ENCODE peak calls at places on chromosomes 13 and 19, in four cellular contexts. O is transverse colon, K is neural progenitor cell, V is left lung. L is an unnamed sample.
A peak's percentile ranks its signal among the peaks of the same experiment; 100 is the strongest.

GRCh38 chr19:58568731-58569130 is 4.4 kb downstream of the MZF1 start:
- DNase-seq in O (peak; percentile 4), V (no peak), K (no peak), L (peak; percentile 6)

GRCh38 chr19:29520390-29520789 is 5.4 kb upstream of the VSTM2B start:
- DNase-seq in K (no peak), O (no peak), V (no peak), L (no peak)

GRCh38 chr13:91155512-91156114 is 191.9 kb upstream of the MIR17HG start:
- DNase-seq in K (no peak), O (no peak), V (no peak), L (no peak)

GRCh38 chr13:109784590-109785140 is 1.7 kb downstream of the IRS2 start:
- DNase-seq in K (peak; percentile 93), O (peak; percentile 80), V (peak; percentile 97), L (peak; percentile 64)

GRCh38 chr13:25432686-25433085 is 60.9 kb downstream of the ATP8A2 start:
- DNase-seq in O (no peak), K (no peak), V (no peak), L (no peak)

GRCh38 chr13:75495938-75496337 is 14.0 kb upstream of the TBC1D4 start:
- DNase-seq in K (no peak), O (no peak), V (no peak), L (no peak)

GRCh38 chr19:35797663-35798062 is 15.0 kb downstream of the PRODH2 start:
- DNase-seq in K (peak; percentile 51), O (no peak), V (peak; percentile 80), L (no peak)

GRCh38 chr13:113918981-113919646 is 54.8 kb downstream of the C13orf46 start:
- DNase-seq in O (no peak), K (no peak), V (no peak), L (no peak)

GRCh38 chr13:99027260-99027659 is 49.4 kb upstream of the DOCK9 start:
- DNase-seq in K (no peak), O (no peak), V (no peak), L (no peak)

GRCh38 chr19:42284066-42284501 is 15.0 kb downstream of the CIC start:
- DNase-seq in V (peak; percentile 94), K (peak; percentile 88), O (peak; percentile 89), L (peak; percentile 38)

GRCh38 chr13:80612804-80613203 is 271.9 kb upstream of the SPRY2 start:
- DNase-seq in K (peak; percentile 10), V (no peak), O (no peak), L (no peak)

GRCh38 chr19:45153339-45154063 is 7.3 kb downstream of the NKPD1 start:
- DNase-seq in V (no peak), O (peak; percentile 36), K (peak; percentile 85), L (no peak)

GRCh38 chr13:73809561-73809960 is 324.6 kb downstream of the KLF12 start:
- DNase-seq in V (no peak), O (no peak), K (no peak), L (no peak)

GRCh38 chr19:14555918-14556661 is 15.8 kb downstream of the NDUFB7 start:
- DNase-seq in O (no peak), K (no peak), V (no peak), L (no peak)

GRCh38 chr13:48138270-48138669 is 43.4 kb upstream of the MED4 start:
- DNase-seq in O (no peak), V (no peak), K (no peak), L (no peak)

GRCh38 chr13:110524484-110525254 is 36.9 kb downstream of the RAB20 start:
- DNase-seq in K (no peak), O (peak; percentile 88), V (peak; percentile 89), L (no peak)

GRCh38 chr13:108306768-108307332 is 37.3 kb downstream of the TNFSF13B start:
- DNase-seq in V (no peak), O (no peak), K (no peak), L (no peak)

GRCh38 chr19:23996549-23996948 is 81.9 kb downstream of the ZNF726 start:
- DNase-seq in O (no peak), V (no peak), K (peak; percentile 23), L (no peak)

GRCh38 chr13:79681069-79681468 is 200.1 kb downstream of the NDFIP2 start:
- DNase-seq in O (no peak), K (no peak), V (no peak), L (no peak)

GRCh38 chr19:39474139-39474620 is 6.5 kb upstream of the TIMM50 start:
- DNase-seq in K (peak; percentile 77), O (peak; percentile 50), V (peak; percentile 92), L (peak; percentile 46)

GRCh38 chr13:75258159-75258782 is 223.7 kb downstream of the TBC1D4 start:
- DNase-seq in O (no peak), K (peak; percentile 47), V (no peak), L (no peak)

GRCh38 chr19:45172173-45172572 is 5.9 kb downstream of the TRAPPC6A start:
- DNase-seq in V (no peak), O (no peak), K (no peak), L (no peak)

GRCh38 chr13:97743946-97744345 is 209.5 kb upstream of the IPO5 start:
- DNase-seq in V (no peak), K (no peak), O (no peak), L (no peak)

GRCh38 chr13:38872693-38873092 is 117.9 kb downstream of the STOML3 start:
- DNase-seq in O (peak; percentile 11), K (peak; percentile 76), V (no peak), L (peak; percentile 25)
- TF ChIP-seq CTCF in O (no peak), K (peak; percentile 91), V (no peak), L (peak; percentile 37)

DNA sequence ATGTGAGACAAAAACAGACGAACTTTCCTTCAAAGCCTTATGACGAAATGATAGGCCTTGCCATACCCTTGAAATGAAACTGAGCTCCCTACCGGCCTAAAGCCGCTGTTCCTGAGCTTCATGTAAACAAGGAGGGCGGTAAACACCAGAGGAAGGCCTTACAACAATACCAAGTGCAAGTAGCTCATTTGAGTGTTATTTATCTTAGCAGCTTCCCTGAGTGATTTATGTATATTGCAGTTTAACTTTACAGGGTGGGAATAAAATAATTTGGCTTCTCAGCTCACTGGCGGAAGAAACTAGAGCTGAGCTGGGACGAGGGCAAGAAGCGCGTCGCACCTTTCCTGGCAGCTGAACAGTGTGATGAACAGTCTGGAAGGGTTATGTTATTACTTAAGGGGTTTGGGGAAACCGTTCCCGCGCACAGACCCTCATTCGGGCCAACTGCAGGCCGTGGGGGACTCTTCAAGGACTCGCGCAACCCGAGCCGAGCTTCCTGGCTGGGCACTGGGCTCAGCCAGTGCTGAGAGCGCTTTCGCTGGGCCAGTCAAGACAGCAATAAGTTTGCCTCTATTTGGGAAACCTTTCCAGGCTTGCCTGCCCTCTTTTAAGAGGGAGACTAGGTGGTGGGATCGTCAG is 111.3 kb downstream of the KCNRG start:
- DNase-seq in K (peak; percentile 48), V (peak; percentile 81), O (peak; percentile 53), L (no peak)
- H3K4me1 ChIP-seq in K (peaks cover 41% of the 10 kb centered on the region), V (peaks cover 69% of the 10 kb centered on the region), O (peaks cover 45% of the 10 kb centered on the region), L (no peaks in the 10 kb centered on the region)

GRCh38 chr13:28534210-28534609 is 39.3 kb upstream of the FLT1 start:
- DNase-seq in O (no peak), K (no peak), V (no peak), L (no peak)
- TF ChIP-seq CTCF in O (no peak), K (no peak), V (no peak), L (no peak)

DNA sequence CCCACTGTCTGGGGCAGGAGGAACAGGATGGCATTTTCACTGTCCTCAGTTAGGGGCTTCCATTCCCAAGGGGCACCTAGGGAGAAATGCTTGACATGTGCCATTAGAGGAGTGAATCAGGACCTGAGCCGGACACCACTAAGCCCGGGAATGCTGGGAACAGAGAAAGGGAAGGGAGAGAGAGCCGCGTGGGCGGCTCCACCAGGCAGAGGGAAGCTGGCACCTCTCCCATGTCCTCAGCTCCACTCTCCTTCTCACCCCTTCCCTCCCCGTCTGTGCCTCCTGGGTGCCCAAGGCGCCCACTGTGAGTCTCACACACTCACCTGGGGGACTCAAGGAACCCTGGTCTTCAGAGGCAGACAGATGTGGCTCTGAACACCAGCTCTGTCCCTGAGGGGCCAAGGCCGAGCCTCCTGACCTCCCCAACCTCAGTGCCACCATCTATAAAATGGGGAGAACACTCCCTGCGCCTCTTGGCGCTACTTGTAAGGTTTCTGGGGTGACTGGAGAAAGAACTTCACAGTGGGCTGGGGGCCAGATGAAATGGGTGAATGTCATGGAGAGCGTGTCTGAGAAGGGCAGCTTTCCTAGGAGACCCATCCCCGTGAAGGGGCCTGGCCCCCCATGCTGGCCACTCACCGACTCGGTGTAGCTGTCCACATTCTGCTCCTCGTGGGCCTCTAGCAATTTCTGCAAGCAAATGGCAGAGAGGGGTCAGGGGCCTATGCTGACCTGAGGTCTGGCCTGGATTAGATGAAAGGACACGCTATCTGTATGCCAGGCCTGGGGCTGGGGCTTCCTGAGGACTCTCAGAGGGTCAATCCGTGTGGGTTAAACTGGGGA is 5.3 kb upstream of the KPTN start:
- DNase-seq in O (no peak), K (no peak), V (peak; percentile 34), L (no peak)
- H3K4me1 ChIP-seq in O (peaks cover 11% of the 10 kb centered on the region), K (no peaks in the 10 kb centered on the region), V (peaks cover 12% of the 10 kb centered on the region), L (no peaks in the 10 kb centered on the region)

DNA sequence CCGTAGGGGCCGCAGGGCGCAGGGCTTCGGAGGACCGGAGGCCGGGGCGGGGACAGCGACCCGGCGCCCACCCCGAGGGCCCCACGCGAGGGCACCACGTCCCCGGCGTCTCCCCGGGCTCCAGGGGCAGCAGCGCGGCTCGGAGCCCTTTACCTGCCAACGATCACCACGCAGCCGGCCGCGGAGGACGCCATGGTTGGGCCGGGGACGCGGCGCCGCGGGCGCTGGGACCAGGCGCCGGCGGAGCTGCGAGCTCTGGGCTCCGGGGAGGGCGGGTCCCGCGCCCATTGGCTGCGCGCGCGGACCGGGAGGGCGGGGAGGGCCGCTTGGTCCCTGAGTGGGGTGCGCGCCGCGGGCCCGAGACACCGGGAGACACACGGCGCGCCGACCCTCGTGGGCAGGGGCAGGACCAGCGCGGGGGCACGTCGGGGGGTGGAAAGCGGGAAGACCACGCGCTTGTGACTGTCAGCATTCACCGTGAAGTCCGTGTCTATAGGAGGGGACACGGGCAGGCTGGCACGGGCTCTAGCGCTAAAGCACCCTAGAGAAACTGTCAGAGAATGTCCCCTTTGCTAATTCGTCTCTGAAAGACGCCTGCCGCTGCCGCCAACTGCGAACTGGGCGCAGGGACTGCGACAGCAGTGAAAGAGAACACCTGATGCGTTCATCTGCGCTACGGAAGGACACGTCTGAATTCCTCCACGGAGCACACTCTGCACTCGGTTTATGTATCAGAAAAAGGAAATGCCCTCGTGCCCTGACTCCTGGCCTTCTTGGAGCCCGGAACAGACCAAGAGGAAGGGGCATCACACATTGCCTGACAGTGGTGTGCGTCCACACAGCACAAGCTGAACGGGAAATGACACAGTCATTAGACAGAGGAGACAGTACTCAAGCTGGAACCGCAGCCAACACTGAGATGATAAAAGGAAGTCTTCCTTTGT is at the start of gene CRYL1:
- DNase-seq in V (peak; percentile 96), O (peak; percentile 85), K (peak; percentile 72), L (peak; percentile 58)
- TF ChIP-seq CTCF in V (no peak), O (no peak), K (no peak), L (no peak)

DNA sequence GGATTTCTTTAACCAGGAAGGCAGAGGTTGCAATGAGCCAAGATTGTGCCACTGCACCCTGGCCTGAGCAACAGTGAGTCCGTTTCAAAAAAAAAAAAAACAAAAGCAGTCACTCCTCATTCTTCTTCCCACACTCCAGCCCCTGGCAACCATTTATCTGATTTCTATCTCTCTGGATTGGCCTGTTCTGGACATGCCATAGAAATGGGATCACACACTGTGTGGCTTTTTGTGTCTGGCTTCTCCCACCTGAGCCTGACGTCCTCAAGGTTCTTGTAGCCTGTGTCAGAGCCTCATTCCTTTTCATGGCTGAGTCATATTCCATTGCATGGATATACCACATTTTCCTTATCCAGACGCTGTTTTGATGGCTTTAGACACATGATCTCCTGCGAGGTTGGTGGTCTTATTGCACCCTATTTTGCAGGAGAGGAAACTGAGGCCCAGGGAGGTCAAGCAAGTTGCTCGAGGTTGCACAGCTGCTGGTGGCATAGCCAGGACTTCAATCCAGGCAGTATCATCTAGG is 15.8 kb upstream of the FEM1A start:
- DNase-seq in V (no peak), O (no peak), K (no peak), L (no peak)
- H3K4me1 ChIP-seq in V (no peaks in the 10 kb centered on the region), O (no peaks in the 10 kb centered on the region), K (peaks cover 7% of the 10 kb centered on the region), L (no peaks in the 10 kb centered on the region)

GRCh38 chr13:102845630-102846260 is at the start of gene ERCC5:
- DNase-seq in O (peak; percentile 96), K (peak; percentile 95), V (peak; percentile 93), L (peak; percentile 86)
- TF ChIP-seq CTCF in O (no peak), K (no peak), V (no peak), L (peak; percentile 49)

L was measured in tibial nerve.